ENCODE peak calls at places on chromosomes 2 and 18, in five cellular contexts. One of them, this sample, is unnamed.

GRCh38 chr2:236616031-236616430 is 46.4 kb downstream of the ACKR3 start:
- DNase-seq in fibroblast of lung: no peak
- DNase-seq in GM12865: no peak
- DNase-seq in CD8-positive, alpha-beta T cell: no peak
- DNase-seq in chondrocyte: no peak
- DNase-seq in this sample: no peak

GRCh38 chr2:231201475-231201814 is 3.0 kb downstream of the ARMC9 start:
- DNase-seq in fibroblast of lung: peak
- DNase-seq in CD8-positive, alpha-beta T cell: no peak
- DNase-seq in GM12865: no peak
- DNase-seq in chondrocyte: no peak
- DNase-seq in this sample: no peak

GRCh38 chr18:227902-228301 is 39.9 kb downstream of the THOC1 start:
- DNase-seq in chondrocyte: no peak
- DNase-seq in GM12865: no peak
- DNase-seq in CD8-positive, alpha-beta T cell: no peak
- DNase-seq in fibroblast of lung: no peak
- DNase-seq in this sample: no peak

GRCh38 chr2:237721828-237722227 is 76.8 kb upstream of the RBM44 start:
- DNase-seq in chondrocyte: no peak
- DNase-seq in CD8-positive, alpha-beta T cell: no peak
- DNase-seq in fibroblast of lung: no peak
- DNase-seq in GM12865: no peak
- DNase-seq in this sample: no peak

GRCh38 chr18:11305507-11305906 is 156.1 kb upstream of the PIEZO2 start:
- DNase-seq in CD8-positive, alpha-beta T cell: no peak
- DNase-seq in GM12865: no peak
- DNase-seq in chondrocyte: no peak
- DNase-seq in fibroblast of lung: no peak
- DNase-seq in this sample: no peak

GRCh38 chr2:40439473-40439872 is 12.4 kb downstream of the SLC8A1 start:
- DNase-seq in GM12865: no peak
- DNase-seq in CD8-positive, alpha-beta T cell: no peak
- DNase-seq in fibroblast of lung: peak
- DNase-seq in chondrocyte: no peak
- DNase-seq in this sample: no peak

GRCh38 chr2:215841175-215841816 is 172.1 kb downstream of the MREG start:
- DNase-seq in chondrocyte: no peak
- DNase-seq in GM12865: no peak
- DNase-seq in CD8-positive, alpha-beta T cell: no peak
- DNase-seq in fibroblast of lung: no peak
- DNase-seq in this sample: no peak

GRCh38 chr2:205696541-205697441 is 14.5 kb downstream of the NRP2 start:
- DNase-seq in fibroblast of lung: peak
- DNase-seq in chondrocyte: no peak
- DNase-seq in GM12865: no peak
- DNase-seq in CD8-positive, alpha-beta T cell: no peak
- DNase-seq in this sample: no peak

GRCh38 chr2:174004900-174005605 is 39.9 kb upstream of the SP3 start:
- DNase-seq in fibroblast of lung: peak
- DNase-seq in CD8-positive, alpha-beta T cell: no peak
- DNase-seq in GM12865: peak
- DNase-seq in chondrocyte: no peak
- DNase-seq in this sample: no peak

GRCh38 chr18:35641467-35641866 is 59.9 kb downstream of the GALNT1 start:
- DNase-seq in CD8-positive, alpha-beta T cell: no peak
- DNase-seq in fibroblast of lung: no peak
- DNase-seq in chondrocyte: no peak
- DNase-seq in GM12865: no peak
- DNase-seq in this sample: no peak

GRCh38 chr2:100891911-100892642 is 72.1 kb downstream of the NPAS2 start:
- DNase-seq in chondrocyte: no peak
- DNase-seq in CD8-positive, alpha-beta T cell: no peak
- DNase-seq in fibroblast of lung: peak
- DNase-seq in GM12865: no peak
- DNase-seq in this sample: no peak

GRCh38 chr2:233847248-233847898 is 7.0 kb downstream of the HJURP start:
- DNase-seq in fibroblast of lung: no peak
- DNase-seq in CD8-positive, alpha-beta T cell: no peak
- DNase-seq in chondrocyte: peak
- DNase-seq in GM12865: no peak
- DNase-seq in this sample: no peak

GRCh38 chr2:241029599-241030332 is 31.3 kb downstream of the SNED1 start:
- DNase-seq in fibroblast of lung: no peak
- DNase-seq in CD8-positive, alpha-beta T cell: no peak
- DNase-seq in chondrocyte: no peak
- DNase-seq in GM12865: no peak
- DNase-seq in this sample: no peak

GRCh38 chr18:78610646-78611045 is 369.0 kb upstream of the SALL3 start:
- DNase-seq in chondrocyte: no peak
- DNase-seq in CD8-positive, alpha-beta T cell: no peak
- DNase-seq in GM12865: no peak
- DNase-seq in fibroblast of lung: no peak
- DNase-seq in this sample: no peak

GRCh38 chr2:73823916-73824523 is 4.7 kb upstream of the STAMBP start:
- DNase-seq in CD8-positive, alpha-beta T cell: peak
- DNase-seq in fibroblast of lung: peak
- DNase-seq in chondrocyte: no peak
- DNase-seq in GM12865: peak
- DNase-seq in this sample: peak

GRCh38 chr18:55706893-55707292 is 118.9 kb upstream of the TCF4 start:
- DNase-seq in CD8-positive, alpha-beta T cell: no peak
- DNase-seq in chondrocyte: no peak
- DNase-seq in GM12865: no peak
- DNase-seq in fibroblast of lung: peak
- DNase-seq in this sample: no peak

GRCh38 chr2:170341684-170342631 is 164.0 kb downstream of the MYO3B start:
- DNase-seq in CD8-positive, alpha-beta T cell: no peak
- DNase-seq in fibroblast of lung: no peak
- DNase-seq in chondrocyte: no peak
- DNase-seq in GM12865: no peak
- DNase-seq in this sample: no peak

GRCh38 chr2:66580343-66580954 is 145.5 kb downstream of the MEIS1 start:
- DNase-seq in GM12865: no peak
- DNase-seq in chondrocyte: no peak
- DNase-seq in fibroblast of lung: no peak
- DNase-seq in CD8-positive, alpha-beta T cell: no peak
- DNase-seq in this sample: no peak

GRCh38 chr2:169109502-169110409 is 40.4 kb downstream of the DHRS9 start:
- DNase-seq in fibroblast of lung: peak
- DNase-seq in GM12865: peak
- DNase-seq in chondrocyte: no peak
- DNase-seq in CD8-positive, alpha-beta T cell: peak
- DNase-seq in this sample: peak

GRCh38 chr18:31614044-31614443 is 22.4 kb downstream of the TTR start:
- DNase-seq in chondrocyte: no peak
- DNase-seq in fibroblast of lung: no peak
- DNase-seq in GM12865: no peak
- DNase-seq in CD8-positive, alpha-beta T cell: no peak
- DNase-seq in this sample: no peak

GRCh38 chr18:31611511-31611910 is 19.8 kb downstream of the TTR start:
- DNase-seq in fibroblast of lung: no peak
- DNase-seq in CD8-positive, alpha-beta T cell: no peak
- DNase-seq in GM12865: no peak
- DNase-seq in chondrocyte: no peak
- DNase-seq in this sample: no peak

GRCh38 chr18:31609886-31610646 is 18.4 kb downstream of the TTR start:
- DNase-seq in fibroblast of lung: no peak
- DNase-seq in chondrocyte: no peak
- DNase-seq in CD8-positive, alpha-beta T cell: no peak
- DNase-seq in GM12865: no peak
- DNase-seq in this sample: no peak

GRCh38 chr18:31612124-31612523 is 20.4 kb downstream of the TTR start:
- DNase-seq in chondrocyte: no peak
- DNase-seq in GM12865: no peak
- DNase-seq in CD8-positive, alpha-beta T cell: no peak
- DNase-seq in fibroblast of lung: peak
- DNase-seq in this sample: no peak

DNA sequence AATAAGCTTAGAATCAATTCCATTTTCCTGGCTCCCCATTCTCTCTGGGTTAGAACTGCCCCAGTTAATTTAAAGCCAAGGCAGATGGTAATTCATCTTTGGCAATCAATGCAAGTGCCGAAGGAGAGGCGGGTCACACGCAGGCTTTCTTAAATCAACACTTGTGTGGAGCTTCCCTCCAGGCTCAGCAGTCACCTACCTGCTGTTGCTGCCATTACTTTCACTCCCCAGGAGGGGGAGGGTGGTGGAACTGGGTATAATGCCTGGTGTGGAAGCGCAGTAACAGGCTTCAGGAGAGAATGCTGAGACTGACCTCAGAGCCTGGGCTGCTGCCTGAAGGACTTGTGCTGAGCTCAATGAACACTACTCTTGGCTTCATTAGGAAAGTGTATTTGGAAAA is 19.2 kb downstream of the TTR start:
- DNase-seq in chondrocyte: no peak
- DNase-seq in GM12865: peak
- DNase-seq in CD8-positive, alpha-beta T cell: no peak
- DNase-seq in fibroblast of lung: no peak
- DNase-seq in this sample: no peak
- TF ChIP-seq CTCF in chondrocyte: no peak
- TF ChIP-seq CTCF in GM12865: peak
- TF ChIP-seq CTCF in CD8-positive, alpha-beta T cell: no peak
- TF ChIP-seq CTCF in fibroblast of lung: no peak
- TF ChIP-seq CTCF in this sample: no peak

DNA sequence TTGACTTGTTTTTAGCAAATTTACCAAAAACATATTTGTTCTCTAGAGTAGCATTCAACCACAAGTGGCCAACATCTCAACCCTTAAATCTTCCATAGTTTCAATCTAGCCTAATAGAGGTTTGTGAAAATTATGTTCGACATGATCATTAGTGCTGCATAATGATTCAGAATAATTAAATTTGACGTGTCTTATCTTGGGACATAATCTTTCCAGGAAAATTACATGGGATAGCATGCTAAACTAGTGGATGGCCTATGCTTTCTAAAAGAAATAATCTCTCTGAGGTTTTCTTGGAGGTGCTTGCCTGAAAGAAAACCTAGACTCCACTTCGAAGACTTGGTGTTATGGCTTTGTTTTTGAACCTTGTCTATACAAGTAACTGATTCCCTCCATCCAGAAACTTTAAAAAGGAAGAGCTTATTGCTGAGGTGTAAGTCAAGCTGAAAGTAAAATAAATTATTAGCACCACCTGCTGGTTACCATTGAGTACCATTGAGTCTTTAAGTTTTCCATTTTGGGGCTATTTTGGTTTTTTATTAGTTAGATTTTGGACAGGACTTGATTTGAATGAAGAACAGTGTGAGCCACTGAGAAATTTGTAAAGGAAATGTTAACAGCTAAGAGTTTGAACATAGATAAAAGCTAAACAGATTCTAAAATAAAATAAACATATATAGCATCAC is 32.7 kb downstream of the COX7A2L start:
- DNase-seq in chondrocyte: no peak
- DNase-seq in GM12865: peak
- DNase-seq in fibroblast of lung: peak
- DNase-seq in CD8-positive, alpha-beta T cell: no peak
- DNase-seq in this sample: peak
- TF ChIP-seq CTCF in chondrocyte: peak
- TF ChIP-seq CTCF in GM12865: peak
- TF ChIP-seq CTCF in fibroblast of lung: peak
- TF ChIP-seq CTCF in CD8-positive, alpha-beta T cell: peak
- TF ChIP-seq CTCF in this sample: peak

GRCh38 chr18:66533693-66534092 is 70.2 kb downstream of the CDH19 start:
- DNase-seq in CD8-positive, alpha-beta T cell: no peak
- DNase-seq in chondrocyte: no peak
- DNase-seq in GM12865: no peak
- DNase-seq in fibroblast of lung: no peak
- DNase-seq in this sample: no peak
- TF ChIP-seq CTCF in CD8-positive, alpha-beta T cell: no peak
- TF ChIP-seq CTCF in chondrocyte: peak
- TF ChIP-seq CTCF in GM12865: no peak
- TF ChIP-seq CTCF in fibroblast of lung: no peak
- TF ChIP-seq CTCF in this sample: no peak

GRCh38 chr18:62368100-62368499 is 43.0 kb downstream of the TNFRSF11A start:
- DNase-seq in GM12865: peak
- DNase-seq in fibroblast of lung: no peak
- DNase-seq in CD8-positive, alpha-beta T cell: no peak
- DNase-seq in chondrocyte: no peak
- DNase-seq in this sample: no peak

GRCh38 chr18:62372156-62372555 is 47.0 kb downstream of the TNFRSF11A start:
- DNase-seq in CD8-positive, alpha-beta T cell: no peak
- DNase-seq in GM12865: peak
- DNase-seq in fibroblast of lung: no peak
- DNase-seq in chondrocyte: no peak
- DNase-seq in this sample: no peak

GRCh38 chr18:62366992-62367391 is 41.9 kb downstream of the TNFRSF11A start:
- DNase-seq in GM12865: no peak
- DNase-seq in fibroblast of lung: no peak
- DNase-seq in CD8-positive, alpha-beta T cell: no peak
- DNase-seq in chondrocyte: no peak
- DNase-seq in this sample: no peak

GRCh38 chr18:62370386-62370785 is 45.3 kb downstream of the TNFRSF11A start:
- DNase-seq in GM12865: no peak
- DNase-seq in fibroblast of lung: no peak
- DNase-seq in chondrocyte: no peak
- DNase-seq in CD8-positive, alpha-beta T cell: no peak
- DNase-seq in this sample: no peak

GRCh38 chr18:62369129-62369644 is 44.1 kb downstream of the TNFRSF11A start:
- DNase-seq in GM12865: no peak
- DNase-seq in fibroblast of lung: no peak
- DNase-seq in chondrocyte: no peak
- DNase-seq in CD8-positive, alpha-beta T cell: no peak
- DNase-seq in this sample: no peak
- TF ChIP-seq CTCF in GM12865: no peak
- TF ChIP-seq CTCF in fibroblast of lung: no peak
- TF ChIP-seq CTCF in chondrocyte: no peak
- TF ChIP-seq CTCF in CD8-positive, alpha-beta T cell: no peak
- TF ChIP-seq CTCF in this sample: no peak

GRCh38 chr2:76467326-76467725 is 756.6 kb upstream of the GCFC2 start:
- DNase-seq in fibroblast of lung: no peak
- DNase-seq in chondrocyte: no peak
- DNase-seq in GM12865: no peak
- DNase-seq in CD8-positive, alpha-beta T cell: no peak
- DNase-seq in this sample: no peak

GRCh38 chr2:76461431-76461830 is 750.7 kb upstream of the GCFC2 start:
- DNase-seq in GM12865: no peak
- DNase-seq in chondrocyte: no peak
- DNase-seq in fibroblast of lung: no peak
- DNase-seq in CD8-positive, alpha-beta T cell: no peak
- DNase-seq in this sample: no peak

GRCh38 chr2:76469066-76469465 is 758.4 kb upstream of the GCFC2 start:
- DNase-seq in GM12865: no peak
- DNase-seq in CD8-positive, alpha-beta T cell: no peak
- DNase-seq in fibroblast of lung: no peak
- DNase-seq in chondrocyte: no peak
- DNase-seq in this sample: no peak

GRCh38 chr2:76464310-76464709 is 753.6 kb upstream of the GCFC2 start:
- DNase-seq in chondrocyte: no peak
- DNase-seq in GM12865: peak
- DNase-seq in CD8-positive, alpha-beta T cell: no peak
- DNase-seq in fibroblast of lung: no peak
- DNase-seq in this sample: no peak
- TF ChIP-seq CTCF in chondrocyte: no peak
- TF ChIP-seq CTCF in GM12865: no peak
- TF ChIP-seq CTCF in CD8-positive, alpha-beta T cell: no peak
- TF ChIP-seq CTCF in fibroblast of lung: no peak
- TF ChIP-seq CTCF in this sample: no peak

GRCh38 chr2:8681786-8682692 is at the start of gene ID2:
- DNase-seq in CD8-positive, alpha-beta T cell: peak
- DNase-seq in chondrocyte: peak
- DNase-seq in GM12865: peak
- DNase-seq in fibroblast of lung: peak
- DNase-seq in this sample: peak
- TF ChIP-seq CTCF in CD8-positive, alpha-beta T cell: no peak
- TF ChIP-seq CTCF in chondrocyte: peak
- TF ChIP-seq CTCF in GM12865: no peak
- TF ChIP-seq CTCF in fibroblast of lung: no peak
- TF ChIP-seq CTCF in this sample: no peak

GRCh38 chr2:167331636-167332232 is 443.5 kb downstream of the XIRP2 start:
- DNase-seq in chondrocyte: no peak
- DNase-seq in CD8-positive, alpha-beta T cell: no peak
- DNase-seq in fibroblast of lung: no peak
- DNase-seq in GM12865: peak
- DNase-seq in this sample: peak
- TF ChIP-seq CTCF in chondrocyte: peak
- TF ChIP-seq CTCF in CD8-positive, alpha-beta T cell: no peak
- TF ChIP-seq CTCF in fibroblast of lung: peak
- TF ChIP-seq CTCF in GM12865: peak
- TF ChIP-seq CTCF in this sample: peak